ENCODE peak calls at places on chromosome 5, in eight cellular contexts. E is ELR; Y is HTR-8/SVneo; F is MCF 10A; R is activated gamma-delta T cell treated with Interleukin-2 at 50 U/mL for 16 hours; S is activated CD8-positive, alpha-beta memory T cell treated with anti-CD3 and anti-CD28 coated beads, Interleukin-2, amount 50 U/mL, for 4 hours; O is lung microvascular endothelial cell; N is heart right ventricle. C is an unnamed sample.
A peak's percentile ranks its signal among the peaks of the same experiment; 100 is the strongest.

GRCh38 chr5:149073217-149073616 is 10.4 kb upstream of the SH3TC2 start:
- DNase-seq in F (no peak), S (no peak), R (no peak), O (no peak), N (no peak), Y (no peak), E (peak; percentile 79), C (no peak)

GRCh38 chr5:107456281-107456715 is 214.4 kb downstream of the EFNA5 start:
- DNase-seq in S (no peak), F (peak; percentile 76), N (no peak), E (no peak), O (no peak), Y (no peak), R (no peak), C (no peak)

GRCh38 chr5:181187500-181188213 is 17.3 kb downstream of the TRIM7 start:
- DNase-seq in O (peak; percentile 79), S (peak; percentile 32), E (peak; percentile 88), Y (no peak), R (no peak), F (peak; percentile 92), N (peak; percentile 69), C (peak; percentile 91)

GRCh38 chr5:132012385-132013005 is 1.0 kb upstream of the ACSL6 start:
- DNase-seq in E (peak; percentile 50), O (peak; percentile 76), N (peak; percentile 58), Y (peak; percentile 43), R (peak; percentile 14), S (no peak), F (peak; percentile 36), C (peak; percentile 76)

GRCh38 chr5:34827594-34828506 is 11.1 kb upstream of the TTC23L start:
- DNase-seq in R (no peak), F (no peak), S (no peak), N (no peak), O (no peak), E (no peak), Y (no peak), C (no peak)

GRCh38 chr5:1782385-1783213 is 17.0 kb downstream of the MRPL36 start:
- DNase-seq in S (no peak), N (no peak), E (no peak), O (no peak), R (no peak), Y (no peak), F (no peak), C (no peak)

GRCh38 chr5:122907238-122907637 is 61.8 kb downstream of the SNX24 start:
- DNase-seq in F (peak; percentile 66), N (no peak), R (no peak), S (no peak), E (peak; percentile 77), O (no peak), Y (peak; percentile 65), C (peak; percentile 65)

GRCh38 chr5:43037929-43038510 is 2.1 kb downstream of the ANXA2R start:
- DNase-seq in R (no peak), S (no peak), N (no peak), F (no peak), E (no peak), O (peak; percentile 88), Y (no peak), C (peak; percentile 88)

GRCh38 chr5:173057062-173057924 is 1.1 kb downstream of the CREBRF start:
- DNase-seq in E (peak; percentile 99), R (peak; percentile 99), S (peak; percentile 98), O (peak; percentile 99), Y (peak; percentile 98), F (peak; percentile 100), N (peak; percentile 99), C (peak; percentile 99)

GRCh38 chr5:39476466-39477215 is 51.9 kb upstream of the DAB2 start:
- DNase-seq in O (peak; percentile 81), Y (no peak), F (no peak), R (no peak), N (no peak), E (peak; percentile 59), S (no peak), C (peak; percentile 94)

GRCh38 chr5:114467729-114468128 is 105.9 kb downstream of the KCNN2 start:
- DNase-seq in R (no peak), N (no peak), O (peak; percentile 52), Y (no peak), F (no peak), S (no peak), E (peak; percentile 30), C (no peak)

GRCh38 chr5:15577132-15577531 is 77.2 kb downstream of the FBXL7 start:
- DNase-seq in F (no peak), R (no peak), O (peak; percentile 25), S (no peak), N (no peak), E (no peak), Y (no peak), C (peak; percentile 29)

GRCh38 chr5:159650803-159651202 is 265.5 kb upstream of the ADRA1B start:
- DNase-seq in Y (no peak), O (no peak), N (no peak), R (no peak), F (no peak), E (no peak), S (no peak), C (no peak)

GRCh38 chr5:178931846-178932760 is 8.9 kb upstream of the ZNF454 start:
- DNase-seq in R (no peak), F (peak; percentile 8), O (no peak), E (no peak), N (no peak), Y (no peak), S (no peak), C (no peak)

GRCh38 chr5:168284809-168285208 is 6.6 kb upstream of the WWC1 start:
- DNase-seq in E (no peak), R (no peak), F (no peak), Y (no peak), S (no peak), N (no peak), O (no peak), C (no peak)

GRCh38 chr5:111739423-111739822 is 17.6 kb downstream of the NREP start:
- DNase-seq in F (no peak), S (no peak), R (no peak), N (no peak), O (no peak), E (no peak), Y (no peak), C (no peak)

GRCh38 chr5:423233-423565 is 19.8 kb upstream of the EXOC3 start:
- DNase-seq in R (no peak), N (no peak), F (no peak), S (no peak), E (no peak), Y (no peak), O (no peak), C (no peak)

GRCh38 chr5:58025825-58026224 is 434.1 kb downstream of the PLK2 start:
- DNase-seq in F (no peak), N (no peak), S (no peak), O (no peak), E (no peak), R (no peak), Y (no peak), C (no peak)

GRCh38 chr5:38154615-38155204 is 103.6 kb upstream of the EGFLAM start:
- DNase-seq in F (peak; percentile 38), N (no peak), E (no peak), R (no peak), O (no peak), S (no peak), Y (no peak), C (no peak)

GRCh38 chr5:122099060-122099790 is 21.2 kb upstream of the LOX start:
- DNase-seq in O (peak; percentile 80), R (no peak), N (no peak), E (peak; percentile 94), Y (no peak), F (peak; percentile 81), S (no peak), C (peak; percentile 77)

GRCh38 chr5:39761199-39761580 is 336.4 kb upstream of the DAB2 start:
- DNase-seq in N (no peak), O (no peak), S (no peak), E (no peak), Y (no peak), F (no peak), R (no peak), C (no peak)

GRCh38 chr5:997001-997474 is 11.6 kb upstream of the NKD2 start:
- DNase-seq in F (no peak), Y (no peak), R (no peak), O (no peak), S (no peak), E (no peak), N (peak; percentile 29), C (no peak)

GRCh38 chr5:102815560-102816324 is 60.6 kb downstream of the PAM start:
- DNase-seq in O (peak; percentile 70), N (no peak), R (no peak), S (no peak), Y (no peak), E (no peak), F (no peak), C (no peak)

GRCh38 chr5:113510836-113511451 is 2.5 kb upstream of the YTHDC2 start:
- DNase-seq in S (no peak), N (no peak), O (peak; percentile 73), E (peak; percentile 72), Y (peak; percentile 31), F (peak; percentile 70), R (no peak), C (peak; percentile 74)

GRCh38 chr5:141529873-141530272 is 41.0 kb downstream of the PCDHGC5 start:
- DNase-seq in R (no peak), Y (no peak), N (no peak), E (no peak), F (no peak), O (no peak), S (no peak), C (no peak)

GRCh38 chr5:151696470-151697061 is 9.9 kb upstream of the SPARC start:
- DNase-seq in O (no peak), F (no peak), Y (peak; percentile 82), S (no peak), N (peak; percentile 53), R (no peak), E (peak; percentile 94), C (peak; percentile 99)

GRCh38 chr5:140327589-140327988 is 18.8 kb downstream of the HBEGF start:
- DNase-seq in Y (no peak), F (no peak), N (no peak), E (peak; percentile 45), R (no peak), O (peak; percentile 47), S (no peak), C (peak; percentile 81)

GRCh38 chr5:141604318-141604717 is 14.5 kb downstream of the DIAPH1 start:
- DNase-seq in F (peak; percentile 98), N (no peak), R (no peak), S (no peak), O (peak; percentile 93), Y (peak; percentile 81), E (peak; percentile 97), C (peak; percentile 94)

GRCh38 chr5:172051643-172052362 is 45.4 kb upstream of the FBXW11 start:
- DNase-seq in Y (no peak), R (no peak), O (no peak), F (no peak), S (no peak), N (no peak), E (peak; percentile 17), C (peak; percentile 7)

GRCh38 chr5:132313961-132314432 is 19.8 kb downstream of the SLC22A4 start:
- DNase-seq in S (no peak), O (no peak), R (no peak), E (no peak), N (no peak), Y (no peak), F (no peak), C (no peak)

GRCh38 chr5:141657937-141658545 is 6.8 kb upstream of the FCHSD1 start:
- DNase-seq in O (peak; percentile 89), S (no peak), Y (no peak), E (peak; percentile 99), N (no peak), F (peak; percentile 79), R (no peak), C (peak; percentile 69)

GRCh38 chr5:156174225-156174624 is 152.7 kb upstream of the SGCD start:
- DNase-seq in S (no peak), E (no peak), R (no peak), F (no peak), N (no peak), O (no peak), Y (no peak), C (no peak)

GRCh38 chr5:34585601-34586104 is 70.5 kb upstream of the RAI14 start:
- DNase-seq in N (no peak), O (peak; percentile 98), S (no peak), R (no peak), Y (no peak), E (peak; percentile 79), F (peak; percentile 72), C (no peak)

GRCh38 chr5:78672154-78672553 is 23.6 kb upstream of the LHFPL2 start:
- DNase-seq in F (no peak), O (no peak), S (no peak), N (no peak), Y (no peak), E (no peak), R (no peak), C (no peak)

C was measured in adipocyte.